ENCODE peak calls at places on chromosomes 3 and 15, in eight cellular contexts. H, J, R, T, C, Z, B and V are unnamed samples. For H3K9me3 and H3K4me1, the result is how much of the 10 kb centered on the place peaks cover.

GRCh38 chr3:150545419-150546225 is 674 bp downstream of the SERP1 start:
- DNase-seq in Z (peak), B (peak), C (peak), H (no peak), J (no peak), R (peak), T (peak), V (peak)

GRCh38 chr3:68089572-68089991 is 435.2 kb upstream of the SUCLG2 start:
- DNase-seq in H (no peak), J (no peak), C (peak), R (no peak), T (no peak), Z (no peak), B (no peak), V (no peak)

GRCh38 chr3:138389841-138390581 is 41.6 kb downstream of the MRAS start:
- DNase-seq in J (peak), Z (no peak), R (no peak), B (no peak), T (no peak), C (peak), H (peak), V (no peak)

GRCh38 chr15:43249236-43249635 is 17.5 kb downstream of the TGM5 start:
- DNase-seq in H (no peak), J (no peak), R (no peak), T (no peak), Z (no peak), C (no peak), B (no peak), V (no peak)

GRCh38 chr3:177705976-177706866 is 508.9 kb upstream of the TBL1XR1 start:
- DNase-seq in H (peak), C (no peak), R (no peak), T (no peak), B (peak), J (no peak), Z (peak), V (peak)

GRCh38 chr3:134136604-134137003 is 106.9 kb upstream of the SLCO2A1 start:
- DNase-seq in C (no peak), R (no peak), B (no peak), H (no peak), Z (no peak), T (no peak), J (no peak), V (no peak)

GRCh38 chr3:69410301-69410700 is 24.4 kb upstream of the FRMD4B start:
- DNase-seq in Z (peak), T (peak), B (peak), J (peak), H (peak), C (peak), R (peak), V (peak)

GRCh38 chr3:103047640-103048370 is 613.0 kb downstream of the ZPLD1 start:
- DNase-seq in R (no peak), J (no peak), T (no peak), B (no peak), Z (no peak), H (no peak), C (no peak), V (no peak)

GRCh38 chr3:61132062-61132461 is 119.2 kb downstream of the FHIT start:
- DNase-seq in Z (no peak), R (no peak), B (no peak), C (no peak), J (no peak), T (no peak), H (no peak), V (no peak)

GRCh38 chr15:78044407-78045155 is 32.9 kb downstream of the TBC1D2B start:
- DNase-seq in Z (no peak), J (no peak), R (peak), C (no peak), H (no peak), T (no peak), B (no peak), V (no peak)

GRCh38 chr3:24963762-24964625 is 464.1 kb upstream of the RARB start:
- DNase-seq in J (no peak), T (no peak), C (peak), B (no peak), Z (no peak), R (no peak), H (no peak), V (no peak)

GRCh38 chr3:66312039-66312438 is 91.2 kb downstream of the SLC25A26 start:
- DNase-seq in R (no peak), H (no peak), T (no peak), Z (no peak), J (no peak), B (no peak), C (no peak), V (no peak)

GRCh38 chr3:120418866-120419490 is 31.8 kb downstream of the FSTL1 start:
- DNase-seq in C (peak), B (no peak), R (peak), Z (no peak), H (no peak), T (peak), J (no peak), V (peak)

GRCh38 chr3:85141-85540 is 111.4 kb upstream of the CHL1 start:
- DNase-seq in T (no peak), Z (no peak), R (no peak), H (no peak), B (no peak), C (no peak), J (no peak), V (no peak)

GRCh38 chr3:3707858-3708768 is 91.1 kb upstream of the LRRN1 start:
- DNase-seq in J (no peak), T (no peak), C (peak), R (no peak), H (no peak), Z (no peak), B (no peak), V (no peak)

GRCh38 chr3:153216928-153217327 is 54.9 kb downstream of the RAP2B start:
- DNase-seq in T (no peak), R (no peak), C (no peak), J (no peak), Z (no peak), H (no peak), B (no peak), V (no peak)

GRCh38 chr15:35281515-35281914 is 196.4 kb upstream of the NANOGP8 start:
- DNase-seq in J (no peak), Z (no peak), H (no peak), C (no peak), R (no peak), B (no peak), T (no peak), V (no peak)

GRCh38 chr15:100330221-100330620 is 11.6 kb downstream of the ADAMTS17 start:
- DNase-seq in R (no peak), H (no peak), J (no peak), B (no peak), T (no peak), C (no peak), Z (no peak), V (no peak)

GRCh38 chr15:73632670-73633058 is 525 bp downstream of the NPTN start:
- DNase-seq in R (no peak), Z (no peak), C (no peak), J (peak), T (no peak), B (no peak), H (no peak), V (peak)

GRCh38 chr3:140834266-140835037 is 107.2 kb upstream of the SLC25A36 start:
- DNase-seq in B (no peak), C (no peak), Z (no peak), R (no peak), J (no peak), H (no peak), T (no peak), V (no peak)

GRCh38 chr3:61448378-61448777 is 113.0 kb upstream of the PTPRG start:
- DNase-seq in H (no peak), Z (no peak), C (peak), R (no peak), B (no peak), T (no peak), J (no peak), V (no peak)

GRCh38 chr3:114081022-114081421 is 24.5 kb downstream of the QTRT2 start:
- DNase-seq in J (no peak), R (no peak), T (no peak), H (no peak), C (no peak), B (no peak), Z (no peak), V (no peak)

GRCh38 chr15:87871130-87871737 is 385.3 kb downstream of the NTRK3 start:
- DNase-seq in J (no peak), T (no peak), B (no peak), H (no peak), C (no peak), Z (no peak), R (no peak), V (no peak)

GRCh38 chr15:52013151-52013791 is 5.7 kb upstream of the MAPK6 start:
- DNase-seq in T (no peak), H (no peak), R (no peak), B (no peak), J (no peak), Z (no peak), C (no peak), V (no peak)

GRCh38 chr3:8503871-8504610 is 2.4 kb downstream of the LMCD1 start:
- DNase-seq in T (no peak), Z (no peak), R (no peak), B (no peak), H (no peak), C (no peak), J (no peak), V (no peak)

GRCh38 chr15:64151727-64152506 is at the start of gene SNX22:
- DNase-seq in J (peak), H (no peak), Z (no peak), R (no peak), T (no peak), B (no peak), C (peak), V (no peak)

GRCh38 chr15:52261498-52262242 is 33.9 kb downstream of the MYO5C start:
- DNase-seq in C (peak), R (peak), J (peak), B (no peak), Z (peak), H (peak), T (no peak), V (peak)

GRCh38 chr3:163490119-163490518 is 1588.2 kb downstream of the SI start:
- DNase-seq in B (no peak), C (peak), Z (no peak), T (peak), R (peak), H (no peak), J (peak), V (no peak)

GRCh38 chr15:46213551-46213950 is 578.7 kb downstream of the SQOR start:
- DNase-seq in B (no peak), T (no peak), Z (no peak), R (no peak), J (no peak), C (no peak), H (no peak), V (no peak)
- H3K9me3 ChIP-seq in B (under half), T (under half), Z (under half), R (under half), J (under half), C (under half), H (under half), V (under half)

GRCh38 chr15:83203543-83203942 is 4.1 kb downstream of the HDGFL3 start:
- DNase-seq in C (no peak), Z (no peak), R (no peak), J (no peak), H (no peak), T (no peak), B (no peak), V (no peak)

GRCh38 chr15:83206971-83207621 is 527 bp downstream of the HDGFL3 start:
- DNase-seq in R (peak), C (peak), J (peak), B (peak), H (peak), Z (peak), T (peak), V (peak)

GRCh38 chr15:83205725-83206324 is 1.8 kb downstream of the HDGFL3 start:
- DNase-seq in C (no peak), Z (peak), J (no peak), B (no peak), R (no peak), H (no peak), T (no peak), V (no peak)

GRCh38 chr15:83206387-83206970 is 1.1 kb downstream of the HDGFL3 start:
- DNase-seq in B (no peak), Z (peak), T (peak), C (no peak), H (no peak), J (no peak), R (peak), V (no peak)

DNA sequence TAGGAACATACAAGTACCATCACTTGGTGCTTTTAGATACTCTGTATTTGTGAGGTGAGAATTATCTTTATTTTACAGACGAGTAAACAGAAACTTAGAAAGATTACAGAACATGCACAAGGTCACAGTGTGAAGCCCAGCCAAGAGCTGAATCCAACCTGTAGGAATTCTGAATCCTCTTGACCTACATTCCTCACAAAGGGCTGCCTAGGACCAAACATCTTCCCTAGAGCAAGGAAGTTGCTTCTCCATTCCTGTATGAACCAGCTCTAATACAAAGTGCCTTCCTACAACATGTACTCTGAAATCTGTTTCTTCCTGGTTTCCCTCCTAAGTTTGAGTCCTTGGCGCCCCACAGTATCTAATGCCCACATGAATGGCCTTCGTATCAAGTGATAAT is 2.9 kb downstream of the HDGFL3 start:
- DNase-seq in J (no peak), B (no peak), T (no peak), Z (no peak), C (no peak), R (no peak), H (no peak), V (no peak)
- H3K4me1 ChIP-seq in J (under half), B (under half), T (under half), Z (half or more), C (under half), R (under half), H (under half), V (half or more)

GRCh38 chr15:39919740-39920509 is at the start of gene GPR176:
- DNase-seq in H (peak), C (peak), R (peak), T (no peak), B (peak), Z (peak), J (peak), V (peak)
- TF ChIP-seq CTCF in H (no peak), C (no peak), R (no peak), T (no peak), B (no peak), Z (no peak), J (no peak), V (no peak)

GRCh38 chr3:51389423-51390183 is 1.5 kb upstream of the RBM15B start:
- DNase-seq in R (peak), T (peak), B (peak), H (no peak), C (peak), Z (peak), J (peak), V (peak)

GRCh38 chr3:51390186-51390585 is 899 bp upstream of the RBM15B start:
- DNase-seq in J (no peak), Z (no peak), B (no peak), T (no peak), R (no peak), H (no peak), C (no peak), V (no peak)

GRCh38 chr3:51391566-51392300 is 648 bp downstream of the RBM15B start:
- DNase-seq in R (no peak), B (peak), J (peak), T (peak), C (peak), Z (no peak), H (no peak), V (no peak)

GRCh38 chr3:51391075-51391565 is at the start of gene RBM15B:
- DNase-seq in R (peak), H (peak), Z (peak), B (peak), J (peak), T (peak), C (peak), V (peak)

GRCh38 chr3:51390600-51391074 is 448 bp upstream of the RBM15B start:
- DNase-seq in Z (no peak), T (no peak), B (no peak), H (no peak), R (no peak), J (no peak), C (no peak), V (no peak)
- H3K9me3 ChIP-seq in Z (under half), T (under half), B (under half), H (under half), R (under half), J (under half), C (under half), V (under half)

GRCh38 chr3:46681387-46681786 is 12.1 kb downstream of the ALS2CL start:
- DNase-seq in Z (no peak), J (no peak), C (no peak), B (no peak), R (no peak), H (no peak), T (no peak), V (no peak)

GRCh38 chr3:46678280-46678679 is 15.2 kb downstream of the ALS2CL start:
- DNase-seq in B (no peak), T (no peak), H (no peak), C (no peak), J (no peak), Z (no peak), R (no peak), V (no peak)

GRCh38 chr3:46682156-46682555 is 11.3 kb downstream of the ALS2CL start:
- DNase-seq in T (no peak), J (no peak), H (no peak), C (no peak), Z (no peak), B (no peak), R (no peak), V (no peak)

GRCh38 chr3:46679681-46680080 is 13.8 kb downstream of the ALS2CL start:
- DNase-seq in H (no peak), B (no peak), R (no peak), J (no peak), Z (no peak), T (no peak), C (no peak), V (no peak)

DNA sequence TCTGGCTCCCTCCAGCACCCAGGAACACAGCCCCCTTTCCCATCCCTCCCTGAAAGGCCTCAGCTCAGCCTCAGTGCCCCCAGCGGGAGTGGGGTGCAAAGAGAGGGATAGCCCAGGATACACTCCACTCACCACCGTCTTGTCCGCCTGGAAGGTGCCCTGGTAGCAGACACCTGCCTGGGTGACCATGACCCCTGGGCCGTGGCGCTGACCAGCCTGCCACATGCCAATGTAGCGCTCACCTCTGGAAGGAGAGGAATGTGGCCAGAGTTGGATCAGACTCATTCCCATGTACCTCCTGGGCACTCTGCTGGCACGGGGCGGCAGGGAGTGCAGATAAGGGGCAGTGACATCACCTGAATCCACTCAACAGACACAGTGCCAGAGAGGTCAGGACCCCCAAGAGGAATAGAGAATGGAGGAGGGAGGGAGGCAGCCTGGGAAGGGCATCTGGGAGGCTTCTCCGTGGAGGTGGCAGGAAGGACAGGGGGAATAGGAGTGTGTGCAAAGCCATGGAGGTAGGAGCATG is 13.1 kb downstream of the ALS2CL start:
- DNase-seq in T (no peak), J (no peak), C (no peak), H (no peak), Z (no peak), R (no peak), B (no peak), V (no peak)
- H3K4me1 ChIP-seq in T (under half), J (under half), C (under half), H (under half), Z (under half), R (under half), B (under half), V (under half)

GRCh38 chr15:94234300-94234699 is 2.9 kb downstream of the MCTP2 start:
- DNase-seq in H (no peak), T (no peak), B (no peak), Z (no peak), C (peak), J (no peak), R (no peak), V (no peak)
- TF ChIP-seq CTCF in H (no peak), T (no peak), B (no peak), Z (no peak), C (no peak), J (no peak), R (no peak), V (no peak)

DNA sequence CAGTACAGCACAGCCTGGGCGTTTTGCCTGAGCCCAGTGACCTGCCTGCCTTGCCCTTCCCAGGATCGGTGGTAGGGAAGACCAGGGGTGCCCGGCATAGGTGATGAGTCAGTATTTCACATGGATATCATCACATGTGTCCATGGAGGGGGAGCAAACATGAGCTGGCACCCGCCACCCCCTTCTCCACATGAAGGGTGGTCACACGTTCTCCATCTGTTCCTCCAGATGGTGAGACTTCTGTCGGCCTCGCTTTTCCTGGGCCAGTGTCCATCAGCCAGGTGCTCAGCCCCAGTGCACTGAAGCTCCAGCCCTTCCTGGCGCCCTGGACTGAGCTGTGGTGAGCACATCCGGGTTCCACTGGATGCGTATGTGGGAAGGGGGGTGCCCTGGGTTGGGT is 208.4 kb downstream of the UBE3A start:
- DNase-seq in H (no peak), R (no peak), T (no peak), B (no peak), C (no peak), J (no peak), Z (no peak), V (no peak)
- H3K9me3 ChIP-seq in H (under half), R (under half), T (under half), B (under half), C (under half), J (half or more), Z (under half), V (under half)

DNA sequence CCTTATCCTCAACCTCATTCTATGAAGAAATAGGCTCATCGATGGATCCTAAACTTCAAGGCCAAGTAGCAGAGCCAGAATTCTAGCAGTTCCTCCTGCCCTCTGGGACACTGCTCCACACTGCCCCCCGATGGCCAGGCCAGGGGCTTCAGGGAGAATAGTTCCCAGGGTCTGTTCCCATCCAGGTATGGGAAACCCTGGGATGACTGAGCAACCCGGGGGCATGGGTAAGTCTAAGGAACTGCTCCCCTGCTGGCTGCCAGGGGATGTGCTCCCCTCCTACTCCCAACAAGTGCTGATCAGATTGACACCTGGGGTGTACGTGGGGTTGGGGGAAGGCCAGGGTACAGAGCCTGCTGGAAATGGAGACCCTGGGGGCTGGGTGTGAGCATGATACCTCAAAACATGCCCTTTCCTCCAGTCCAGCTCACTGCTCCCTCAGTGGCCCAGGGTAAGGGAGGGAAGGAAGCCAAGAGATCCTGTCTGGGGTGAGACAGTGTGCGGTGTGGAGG is 7.6 kb downstream of the ULK3 start:
- DNase-seq in J (no peak), C (peak), T (peak), R (peak), B (peak), Z (peak), H (no peak), V (peak)
- H3K4me1 ChIP-seq in J (under half), C (under half), T (under half), R (under half), B (under half), Z (under half), H (under half), V (under half)